ENCODE peak calls at places on chromosomes 4 and X, in seven cellular contexts. P is substantia nigra; W is glomerular endothelial cell; Y is globus pallidus; S is stimulated activated CD4-positive, alpha-beta T cell treated with anti-CD3 and anti-CD28 coated beads, TNF-alpha, amount 100 ng/mL, for 4 hours; Z is naive B cell; I is left ventricle myocardium inferior. K is an unnamed sample.

GRCh38 chr4:176778491-176778890 is 14.2 kb downstream of the VEGFC start:
- DNase-seq in P (no peak), I (no peak), Z (no peak), Y (no peak), W (no peak), S (no peak), K (no peak)

GRCh38 chr4:127214001-127214400 is 418.8 kb upstream of the INTU start:
- DNase-seq in W (no peak), I (no peak), P (no peak), Z (no peak), S (no peak), Y (no peak), K (no peak)

GRCh38 chr4:7638984-7639789 is 204.5 kb upstream of the PSAPL1 start:
- DNase-seq in Z (no peak), P (no peak), Y (no peak), I (no peak), W (no peak), S (no peak), K (no peak)

GRCh38 chr4:48112017-48112667 is 21.9 kb downstream of the TXK start:
- DNase-seq in P (no peak), W (no peak), Y (no peak), I (no peak), S (no peak), Z (no peak), K (no peak)

GRCh38 chr4:73853246-73853704 is at the start of gene PF4V1:
- DNase-seq in P (no peak), S (no peak), W (no peak), Y (no peak), I (no peak), Z (no peak), K (no peak)

GRCh38 chrX:71542411-71542810 is 9.5 kb downstream of the OGT start:
- DNase-seq in Y (no peak), Z (no peak), S (no peak), W (no peak), I (no peak), P (no peak), K (no peak)

GRCh38 chr4:170247585-170247984 is 157.8 kb upstream of the AADAT start:
- DNase-seq in P (no peak), W (no peak), Y (no peak), S (no peak), I (no peak), Z (no peak), K (no peak)

GRCh38 chr4:4981427-4981826 is 37.8 kb downstream of the CYTL1 start:
- DNase-seq in I (no peak), W (no peak), P (no peak), S (no peak), Z (no peak), Y (no peak), K (no peak)

GRCh38 chr4:140485939-140486338 is 12.2 kb downstream of the MGAT4D start:
- DNase-seq in S (no peak), P (no peak), W (no peak), Z (no peak), I (no peak), Y (no peak), K (no peak)

GRCh38 chr4:150004481-150004880 is 73.8 kb upstream of the DCLK2 start:
- DNase-seq in Z (no peak), Y (no peak), W (no peak), S (no peak), I (no peak), P (no peak), K (no peak)

GRCh38 chr4:75919914-75920313 is 17.7 kb upstream of the PPEF2 start:
- DNase-seq in P (no peak), W (no peak), I (peak; percentile 26), Y (no peak), S (no peak), Z (no peak), K (no peak)

GRCh38 chr4:153099391-153100140 is 104.7 kb upstream of the TRIM2 start:
- DNase-seq in W (no peak), S (no peak), Y (no peak), P (no peak), Z (no peak), I (no peak), K (no peak)

GRCh38 chrX:10159069-10159468 is 2.3 kb downstream of the CLCN4 start:
- DNase-seq in W (no peak), Z (no peak), I (no peak), P (no peak), S (no peak), Y (peak; percentile 61), K (no peak)

GRCh38 chr4:3256230-3257124 is 7.5 kb downstream of the MSANTD1 start:
- DNase-seq in P (no peak), S (no peak), I (no peak), Y (no peak), Z (no peak), W (no peak), K (no peak)

GRCh38 chr4:153466637-153467153 is 535 bp downstream of the TMEM131L start:
- DNase-seq in I (no peak), W (no peak), Y (no peak), S (no peak), P (no peak), Z (no peak), K (no peak)